ENCODE peak calls at places on chromosomes 2 and 18, in six cellular contexts. M is A549, Q is HL-60, Y is heart right ventricle, H is PC-3, X is cardiac muscle cell. L is an unnamed sample.

GRCh38 chr2:74238879-74239278 is 40.5 kb downstream of the MTHFD2 start:
- DNase-seq in M (no peak), Q (no peak), Y (no peak), H (peak), X (peak), L (no peak)

GRCh38 chr2:128832946-128833560 is 514.4 kb upstream of the HS6ST1 start:
- DNase-seq in M (no peak), Q (no peak), Y (no peak), H (no peak), X (peak), L (no peak)

GRCh38 chr2:109057686-109058085 is 68.7 kb upstream of the EDAR start:
- DNase-seq in M (no peak), Q (no peak), Y (no peak), H (no peak), X (no peak), L (no peak)

GRCh38 chr2:126571403-126571802 is 84.6 kb upstream of the GYPC start:
- DNase-seq in M (no peak), Q (no peak), Y (no peak), H (no peak), X (peak), L (no peak)

GRCh38 chr18:67406678-67407077 is 109.8 kb downstream of the DSEL start:
- DNase-seq in M (no peak), Q (no peak), Y (no peak), H (no peak), X (no peak), L (no peak)

GRCh38 chr2:16774980-16775963 is 109.6 kb upstream of the CYRIA start:
- DNase-seq in M (peak), Q (peak), Y (no peak), H (no peak), X (peak), L (no peak)

GRCh38 chr18:75827781-75828274 is 400.3 kb upstream of the SMIM21 start:
- DNase-seq in M (no peak), Q (no peak), Y (no peak), H (no peak), X (no peak), L (no peak)

GRCh38 chr2:31255911-31256571 is 22.1 kb downstream of the EHD3 start:
- DNase-seq in M (no peak), Q (no peak), Y (no peak), H (peak), X (no peak), L (no peak)

GRCh38 chr2:217804338-217804737 is 198.5 kb downstream of the TNS1 start:
- DNase-seq in M (no peak), Q (no peak), Y (no peak), H (no peak), X (no peak), L (no peak)

GRCh38 chr2:49225126-49225525 is 70.8 kb upstream of the FSHR start:
- DNase-seq in M (no peak), Q (no peak), Y (no peak), H (no peak), X (peak), L (no peak)

GRCh38 chr2:43193996-43194869 is 32.2 kb downstream of the ZFP36L2 start:
- DNase-seq in M (peak), Q (no peak), Y (no peak), H (no peak), X (no peak), L (no peak)

GRCh38 chr2:240568678-240569522 is 616 bp downstream of the RNPEPL1 start:
- DNase-seq in M (peak), Q (no peak), Y (peak), H (peak), X (peak), L (peak)

GRCh38 chr18:47899107-47899840 is 31.2 kb downstream of the SMAD2 start:
- DNase-seq in M (peak), Q (no peak), Y (no peak), H (no peak), X (peak), L (no peak)

GRCh38 chr18:76805221-76805620 is 17.1 kb upstream of the ZNF236 start:
- DNase-seq in M (no peak), Q (peak), Y (no peak), H (peak), X (peak), L (no peak)

GRCh38 chr2:224584111-224584764 is 925 bp downstream of the CUL3 start:
- DNase-seq in M (peak), Q (no peak), Y (peak), H (peak), X (peak), L (no peak)

GRCh38 chr2:224580248-224580647 is 4.9 kb downstream of the CUL3 start:
- DNase-seq in M (no peak), Q (no peak), Y (no peak), H (no peak), X (no peak), L (no peak)

GRCh38 chr2:224586127-224586702 is 1.1 kb upstream of the CUL3 start:
- DNase-seq in M (no peak), Q (peak), Y (no peak), H (peak), X (no peak), L (no peak)

GRCh38 chr2:224584768-224585204 is 377 bp downstream of the CUL3 start:
- DNase-seq in M (peak), Q (no peak), Y (peak), H (peak), X (peak), L (peak)

GRCh38 chr2:224585205-224586088 is at the start of gene CUL3:
- DNase-seq in M (peak), Q (peak), Y (peak), H (peak), X (peak), L (peak)
- H3K4me3 ChIP-seq in M (peak), Q (peak), Y (peak), H (peak), X (peak), L (peak)

GRCh38 chr2:42079737-42080287 is 32.0 kb downstream of the PKDCC start:
- DNase-seq in M (no peak), Q (no peak), Y (no peak), H (no peak), X (no peak), L (no peak)

GRCh38 chr2:42076357-42076921 is 28.6 kb downstream of the PKDCC start:
- DNase-seq in M (no peak), Q (no peak), Y (no peak), H (peak), X (no peak), L (no peak)

GRCh38 chr2:42074661-42075060 is 26.8 kb downstream of the PKDCC start:
- DNase-seq in M (no peak), Q (no peak), Y (no peak), H (peak), X (no peak), L (no peak)

GRCh38 chr2:42073739-42074138 is 25.9 kb downstream of the PKDCC start:
- DNase-seq in M (no peak), Q (no peak), Y (no peak), H (no peak), X (no peak), L (no peak)

GRCh38 chr2:42077343-42077742 is 29.5 kb downstream of the PKDCC start:
- DNase-seq in M (no peak), Q (no peak), Y (no peak), H (no peak), X (no peak), L (no peak)
- TF ChIP-seq CTCF in M (peak), Q (no peak), Y (peak), H (peak), X (peak), L (no peak)

GRCh38 chr2:9558948-9559381 is 3.3 kb upstream of the ADAM17 start:
- DNase-seq in M (peak), Q (no peak), Y (no peak), H (peak), X (peak), L (no peak)
- H3K4me3 ChIP-seq in M (no peak), Q (no peak), Y (no peak), H (no peak), X (no peak), L (no peak)

GRCh38 chr2:151953467-151953866 is 125.2 kb upstream of the ARL5A start:
- DNase-seq in M (no peak), Q (no peak), Y (no peak), H (no peak), X (no peak), L (no peak)
- TF ChIP-seq CTCF in M (no peak), Q (no peak), Y (no peak), H (no peak), X (no peak), L (no peak)

DNA sequence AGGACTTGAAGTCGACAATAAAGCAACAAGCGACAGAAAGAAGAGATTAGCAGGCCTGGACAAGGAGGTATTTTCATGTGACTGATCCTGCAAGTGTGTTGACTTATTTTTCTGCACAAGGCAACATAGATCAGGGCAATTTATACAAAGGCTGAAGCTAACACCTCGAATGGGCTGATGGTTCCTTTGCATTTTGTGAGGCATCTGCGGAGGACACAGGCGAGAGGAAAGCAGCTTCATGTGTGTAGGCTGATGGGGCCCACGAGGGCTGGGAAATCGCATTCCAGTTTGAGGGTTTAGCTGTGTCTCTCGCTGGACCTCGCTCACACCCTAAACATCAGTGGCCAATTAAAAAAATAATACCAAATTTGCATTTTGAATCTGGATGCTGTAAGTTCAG is 382.1 kb downstream of the SOX11 start:
- DNase-seq in M (no peak), Q (no peak), Y (no peak), H (no peak), X (no peak), L (no peak)
- H3K4me3 ChIP-seq in M (no peak), Q (no peak), Y (no peak), H (no peak), X (no peak), L (no peak)

L was measured in kidney.